ENCODE peak calls at places on chromosomes 1 and 21, in eight cellular contexts. One of them, this sample, is unnamed.

GRCh38 chr1:154608522-154609294 is 722 bp upstream of the ADAR start:
- DNase-seq in NCI-H2029: peak; percentile 29
- DNase-seq in activated T-helper 1 cell treated with Interleukin-2 at 50 U/mL for 16 hours: no peak
- DNase-seq in activated CD4-positive, alpha-beta T cell treated with anti-CD3 and anti-CD28 coated beads, Interleukin-2, amount 10 ng/mL, durations not matched to agents 7 days and 5 days: peak; percentile 51
- DNase-seq in foreskin melanocyte: no peak
- DNase-seq in CD8-positive, alpha-beta memory T cell: peak; percentile 22
- DNase-seq in NCI-H69: peak; percentile 90
- DNase-seq in T47D: peak; percentile 83
- DNase-seq in this sample: peak; percentile 52

GRCh38 chr1:205648212-205648910 is 16.6 kb upstream of the ELK4 start:
- DNase-seq in T47D: no peak
- DNase-seq in NCI-H69: peak; percentile 88
- DNase-seq in CD8-positive, alpha-beta memory T cell: no peak
- DNase-seq in NCI-H2029: peak; percentile 80
- DNase-seq in activated CD4-positive, alpha-beta T cell treated with anti-CD3 and anti-CD28 coated beads, Interleukin-2, amount 10 ng/mL, durations not matched to agents 7 days and 5 days: no peak
- DNase-seq in activated T-helper 1 cell treated with Interleukin-2 at 50 U/mL for 16 hours: no peak
- DNase-seq in foreskin melanocyte: no peak
- DNase-seq in this sample: peak; percentile 65

GRCh38 chr1:246139745-246140182 is 367.3 kb downstream of the SMYD3 start:
- DNase-seq in CD8-positive, alpha-beta memory T cell: no peak
- DNase-seq in NCI-H2029: no peak
- DNase-seq in activated CD4-positive, alpha-beta T cell treated with anti-CD3 and anti-CD28 coated beads, Interleukin-2, amount 10 ng/mL, durations not matched to agents 7 days and 5 days: no peak
- DNase-seq in T47D: peak; percentile 35
- DNase-seq in foreskin melanocyte: no peak
- DNase-seq in NCI-H69: no peak
- DNase-seq in activated T-helper 1 cell treated with Interleukin-2 at 50 U/mL for 16 hours: no peak
- DNase-seq in this sample: no peak

GRCh38 chr1:217342105-217342504 is 288.8 kb downstream of the GPATCH2 start:
- DNase-seq in activated T-helper 1 cell treated with Interleukin-2 at 50 U/mL for 16 hours: no peak
- DNase-seq in NCI-H69: no peak
- DNase-seq in NCI-H2029: no peak
- DNase-seq in T47D: no peak
- DNase-seq in foreskin melanocyte: no peak
- DNase-seq in activated CD4-positive, alpha-beta T cell treated with anti-CD3 and anti-CD28 coated beads, Interleukin-2, amount 10 ng/mL, durations not matched to agents 7 days and 5 days: no peak
- DNase-seq in CD8-positive, alpha-beta memory T cell: no peak
- DNase-seq in this sample: no peak

GRCh38 chr1:19747741-19748140 is 52.0 kb downstream of the TMCO4 start:
- DNase-seq in NCI-H2029: no peak
- DNase-seq in activated T-helper 1 cell treated with Interleukin-2 at 50 U/mL for 16 hours: no peak
- DNase-seq in T47D: no peak
- DNase-seq in foreskin melanocyte: no peak
- DNase-seq in NCI-H69: no peak
- DNase-seq in CD8-positive, alpha-beta memory T cell: no peak
- DNase-seq in activated CD4-positive, alpha-beta T cell treated with anti-CD3 and anti-CD28 coated beads, Interleukin-2, amount 10 ng/mL, durations not matched to agents 7 days and 5 days: no peak
- DNase-seq in this sample: no peak

GRCh38 chr1:92194516-92194915 is 23.2 kb upstream of the C1orf146 start:
- DNase-seq in activated T-helper 1 cell treated with Interleukin-2 at 50 U/mL for 16 hours: no peak
- DNase-seq in NCI-H2029: no peak
- DNase-seq in activated CD4-positive, alpha-beta T cell treated with anti-CD3 and anti-CD28 coated beads, Interleukin-2, amount 10 ng/mL, durations not matched to agents 7 days and 5 days: no peak
- DNase-seq in CD8-positive, alpha-beta memory T cell: no peak
- DNase-seq in foreskin melanocyte: no peak
- DNase-seq in T47D: no peak
- DNase-seq in NCI-H69: no peak
- DNase-seq in this sample: no peak

GRCh38 chr1:23470282-23471070 is 13.5 kb downstream of the ASAP3 start:
- DNase-seq in T47D: peak; percentile 37
- DNase-seq in NCI-H69: no peak
- DNase-seq in activated T-helper 1 cell treated with Interleukin-2 at 50 U/mL for 16 hours: no peak
- DNase-seq in foreskin melanocyte: no peak
- DNase-seq in NCI-H2029: no peak
- DNase-seq in activated CD4-positive, alpha-beta T cell treated with anti-CD3 and anti-CD28 coated beads, Interleukin-2, amount 10 ng/mL, durations not matched to agents 7 days and 5 days: no peak
- DNase-seq in CD8-positive, alpha-beta memory T cell: no peak
- DNase-seq in this sample: no peak

GRCh38 chr1:156516821-156517220 is 16.2 kb upstream of the MEF2D start:
- DNase-seq in CD8-positive, alpha-beta memory T cell: no peak
- DNase-seq in activated T-helper 1 cell treated with Interleukin-2 at 50 U/mL for 16 hours: no peak
- DNase-seq in activated CD4-positive, alpha-beta T cell treated with anti-CD3 and anti-CD28 coated beads, Interleukin-2, amount 10 ng/mL, durations not matched to agents 7 days and 5 days: no peak
- DNase-seq in NCI-H2029: no peak
- DNase-seq in foreskin melanocyte: no peak
- DNase-seq in T47D: no peak
- DNase-seq in NCI-H69: no peak
- DNase-seq in this sample: peak; percentile 74

GRCh38 chr1:44819594-44820327 is 11.4 kb downstream of the BTBD19 start:
- DNase-seq in CD8-positive, alpha-beta memory T cell: peak; percentile 65
- DNase-seq in activated T-helper 1 cell treated with Interleukin-2 at 50 U/mL for 16 hours: peak; percentile 64
- DNase-seq in NCI-H69: no peak
- DNase-seq in foreskin melanocyte: peak; percentile 88
- DNase-seq in activated CD4-positive, alpha-beta T cell treated with anti-CD3 and anti-CD28 coated beads, Interleukin-2, amount 10 ng/mL, durations not matched to agents 7 days and 5 days: peak; percentile 86
- DNase-seq in NCI-H2029: peak; percentile 75
- DNase-seq in T47D: peak; percentile 93
- DNase-seq in this sample: peak; percentile 94

GRCh38 chr1:49448200-49448599 is 575.6 kb downstream of the AGBL4 start:
- DNase-seq in NCI-H2029: no peak
- DNase-seq in CD8-positive, alpha-beta memory T cell: no peak
- DNase-seq in activated T-helper 1 cell treated with Interleukin-2 at 50 U/mL for 16 hours: no peak
- DNase-seq in NCI-H69: no peak
- DNase-seq in T47D: no peak
- DNase-seq in foreskin melanocyte: no peak
- DNase-seq in activated CD4-positive, alpha-beta T cell treated with anti-CD3 and anti-CD28 coated beads, Interleukin-2, amount 10 ng/mL, durations not matched to agents 7 days and 5 days: no peak
- DNase-seq in this sample: no peak

GRCh38 chr1:184684285-184685077 is 70.2 kb downstream of the EDEM3 start:
- DNase-seq in activated T-helper 1 cell treated with Interleukin-2 at 50 U/mL for 16 hours: no peak
- DNase-seq in CD8-positive, alpha-beta memory T cell: no peak
- DNase-seq in T47D: no peak
- DNase-seq in NCI-H2029: no peak
- DNase-seq in activated CD4-positive, alpha-beta T cell treated with anti-CD3 and anti-CD28 coated beads, Interleukin-2, amount 10 ng/mL, durations not matched to agents 7 days and 5 days: no peak
- DNase-seq in NCI-H69: peak; percentile 43
- DNase-seq in foreskin melanocyte: no peak
- DNase-seq in this sample: no peak

GRCh38 chr21:15943009-15943666 is 213.4 kb downstream of the USP25 start:
- DNase-seq in NCI-H69: no peak
- DNase-seq in activated T-helper 1 cell treated with Interleukin-2 at 50 U/mL for 16 hours: no peak
- DNase-seq in NCI-H2029: no peak
- DNase-seq in T47D: no peak
- DNase-seq in activated CD4-positive, alpha-beta T cell treated with anti-CD3 and anti-CD28 coated beads, Interleukin-2, amount 10 ng/mL, durations not matched to agents 7 days and 5 days: no peak
- DNase-seq in CD8-positive, alpha-beta memory T cell: no peak
- DNase-seq in foreskin melanocyte: no peak
- DNase-seq in this sample: no peak

GRCh38 chr1:107594541-107594940 is 370.4 kb downstream of the VAV3 start:
- DNase-seq in T47D: peak; percentile 53
- DNase-seq in activated CD4-positive, alpha-beta T cell treated with anti-CD3 and anti-CD28 coated beads, Interleukin-2, amount 10 ng/mL, durations not matched to agents 7 days and 5 days: no peak
- DNase-seq in NCI-H2029: no peak
- DNase-seq in activated T-helper 1 cell treated with Interleukin-2 at 50 U/mL for 16 hours: no peak
- DNase-seq in CD8-positive, alpha-beta memory T cell: no peak
- DNase-seq in NCI-H69: no peak
- DNase-seq in foreskin melanocyte: no peak
- DNase-seq in this sample: no peak

GRCh38 chr1:119027759-119028158 is 39.6 kb upstream of the TBX15 start:
- DNase-seq in CD8-positive, alpha-beta memory T cell: no peak
- DNase-seq in T47D: no peak
- DNase-seq in NCI-H2029: no peak
- DNase-seq in foreskin melanocyte: no peak
- DNase-seq in activated CD4-positive, alpha-beta T cell treated with anti-CD3 and anti-CD28 coated beads, Interleukin-2, amount 10 ng/mL, durations not matched to agents 7 days and 5 days: no peak
- DNase-seq in NCI-H69: no peak
- DNase-seq in activated T-helper 1 cell treated with Interleukin-2 at 50 U/mL for 16 hours: no peak
- DNase-seq in this sample: no peak

GRCh38 chr1:31207590-31207989 is 32.1 kb downstream of the NKAIN1 start:
- DNase-seq in NCI-H69: no peak
- DNase-seq in activated CD4-positive, alpha-beta T cell treated with anti-CD3 and anti-CD28 coated beads, Interleukin-2, amount 10 ng/mL, durations not matched to agents 7 days and 5 days: no peak
- DNase-seq in T47D: no peak
- DNase-seq in activated T-helper 1 cell treated with Interleukin-2 at 50 U/mL for 16 hours: no peak
- DNase-seq in NCI-H2029: no peak
- DNase-seq in foreskin melanocyte: no peak
- DNase-seq in CD8-positive, alpha-beta memory T cell: no peak
- DNase-seq in this sample: no peak

GRCh38 chr1:201112173-201112731 is at the start of gene CACNA1S:
- DNase-seq in activated CD4-positive, alpha-beta T cell treated with anti-CD3 and anti-CD28 coated beads, Interleukin-2, amount 10 ng/mL, durations not matched to agents 7 days and 5 days: no peak
- DNase-seq in CD8-positive, alpha-beta memory T cell: no peak
- DNase-seq in foreskin melanocyte: no peak
- DNase-seq in activated T-helper 1 cell treated with Interleukin-2 at 50 U/mL for 16 hours: no peak
- DNase-seq in T47D: no peak
- DNase-seq in NCI-H2029: no peak
- DNase-seq in NCI-H69: no peak
- DNase-seq in this sample: no peak

GRCh38 chr21:33042812-33043211 is 17.1 kb downstream of the OLIG2 start:
- DNase-seq in NCI-H2029: no peak
- DNase-seq in activated CD4-positive, alpha-beta T cell treated with anti-CD3 and anti-CD28 coated beads, Interleukin-2, amount 10 ng/mL, durations not matched to agents 7 days and 5 days: no peak
- DNase-seq in T47D: no peak
- DNase-seq in foreskin melanocyte: no peak
- DNase-seq in CD8-positive, alpha-beta memory T cell: no peak
- DNase-seq in NCI-H69: no peak
- DNase-seq in activated T-helper 1 cell treated with Interleukin-2 at 50 U/mL for 16 hours: no peak
- DNase-seq in this sample: no peak

GRCh38 chr1:31154632-31155215 is 85.0 kb downstream of the NKAIN1 start:
- DNase-seq in NCI-H2029: peak; percentile 70
- DNase-seq in activated T-helper 1 cell treated with Interleukin-2 at 50 U/mL for 16 hours: peak; percentile 56
- DNase-seq in CD8-positive, alpha-beta memory T cell: peak; percentile 47
- DNase-seq in activated CD4-positive, alpha-beta T cell treated with anti-CD3 and anti-CD28 coated beads, Interleukin-2, amount 10 ng/mL, durations not matched to agents 7 days and 5 days: peak; percentile 73
- DNase-seq in foreskin melanocyte: peak; percentile 34
- DNase-seq in NCI-H69: peak; percentile 91
- DNase-seq in T47D: peak; percentile 94
- DNase-seq in this sample: peak; percentile 79

GRCh38 chr21:32481875-32482408 is 69.4 kb downstream of the EVA1C start:
- DNase-seq in NCI-H2029: no peak
- DNase-seq in CD8-positive, alpha-beta memory T cell: no peak
- DNase-seq in NCI-H69: no peak
- DNase-seq in activated T-helper 1 cell treated with Interleukin-2 at 50 U/mL for 16 hours: no peak
- DNase-seq in T47D: no peak
- DNase-seq in activated CD4-positive, alpha-beta T cell treated with anti-CD3 and anti-CD28 coated beads, Interleukin-2, amount 10 ng/mL, durations not matched to agents 7 days and 5 days: no peak
- DNase-seq in foreskin melanocyte: no peak
- DNase-seq in this sample: no peak

GRCh38 chr1:182955596-182956588 is 2.9 kb upstream of the SHCBP1L start:
- DNase-seq in CD8-positive, alpha-beta memory T cell: no peak
- DNase-seq in activated CD4-positive, alpha-beta T cell treated with anti-CD3 and anti-CD28 coated beads, Interleukin-2, amount 10 ng/mL, durations not matched to agents 7 days and 5 days: no peak
- DNase-seq in foreskin melanocyte: peak; percentile 53
- DNase-seq in NCI-H2029: no peak
- DNase-seq in T47D: no peak
- DNase-seq in activated T-helper 1 cell treated with Interleukin-2 at 50 U/mL for 16 hours: no peak
- DNase-seq in NCI-H69: no peak
- DNase-seq in this sample: no peak

GRCh38 chr1:169576241-169576933 is 9.9 kb downstream of the F5 start:
- DNase-seq in foreskin melanocyte: no peak
- DNase-seq in NCI-H69: peak; percentile 30
- DNase-seq in activated T-helper 1 cell treated with Interleukin-2 at 50 U/mL for 16 hours: no peak
- DNase-seq in activated CD4-positive, alpha-beta T cell treated with anti-CD3 and anti-CD28 coated beads, Interleukin-2, amount 10 ng/mL, durations not matched to agents 7 days and 5 days: no peak
- DNase-seq in NCI-H2029: no peak
- DNase-seq in CD8-positive, alpha-beta memory T cell: no peak
- DNase-seq in T47D: no peak
- DNase-seq in this sample: no peak

GRCh38 chr1:2190491-2190976 is 4.0 kb downstream of the FAAP20 start:
- DNase-seq in T47D: no peak
- DNase-seq in NCI-H69: no peak
- DNase-seq in NCI-H2029: no peak
- DNase-seq in activated T-helper 1 cell treated with Interleukin-2 at 50 U/mL for 16 hours: no peak
- DNase-seq in activated CD4-positive, alpha-beta T cell treated with anti-CD3 and anti-CD28 coated beads, Interleukin-2, amount 10 ng/mL, durations not matched to agents 7 days and 5 days: no peak
- DNase-seq in CD8-positive, alpha-beta memory T cell: no peak
- DNase-seq in foreskin melanocyte: no peak
- DNase-seq in this sample: no peak

GRCh38 chr1:116581323-116581885 is 10.6 kb upstream of the CD58 start:
- DNase-seq in activated T-helper 1 cell treated with Interleukin-2 at 50 U/mL for 16 hours: no peak
- DNase-seq in activated CD4-positive, alpha-beta T cell treated with anti-CD3 and anti-CD28 coated beads, Interleukin-2, amount 10 ng/mL, durations not matched to agents 7 days and 5 days: no peak
- DNase-seq in T47D: no peak
- DNase-seq in NCI-H69: no peak
- DNase-seq in CD8-positive, alpha-beta memory T cell: no peak
- DNase-seq in foreskin melanocyte: no peak
- DNase-seq in NCI-H2029: no peak
- DNase-seq in this sample: no peak

GRCh38 chr1:102757363-102757762 is 351.0 kb downstream of the COL11A1 start:
- DNase-seq in foreskin melanocyte: no peak
- DNase-seq in activated CD4-positive, alpha-beta T cell treated with anti-CD3 and anti-CD28 coated beads, Interleukin-2, amount 10 ng/mL, durations not matched to agents 7 days and 5 days: no peak
- DNase-seq in NCI-H2029: no peak
- DNase-seq in NCI-H69: no peak
- DNase-seq in activated T-helper 1 cell treated with Interleukin-2 at 50 U/mL for 16 hours: no peak
- DNase-seq in CD8-positive, alpha-beta memory T cell: no peak
- DNase-seq in T47D: no peak
- DNase-seq in this sample: no peak

GRCh38 chr1:113291777-113292659 is 98.3 kb upstream of the MAGI3 start:
- DNase-seq in NCI-H69: no peak
- DNase-seq in foreskin melanocyte: no peak
- DNase-seq in NCI-H2029: no peak
- DNase-seq in activated T-helper 1 cell treated with Interleukin-2 at 50 U/mL for 16 hours: no peak
- DNase-seq in activated CD4-positive, alpha-beta T cell treated with anti-CD3 and anti-CD28 coated beads, Interleukin-2, amount 10 ng/mL, durations not matched to agents 7 days and 5 days: no peak
- DNase-seq in CD8-positive, alpha-beta memory T cell: no peak
- DNase-seq in T47D: no peak
- DNase-seq in this sample: no peak

GRCh38 chr1:82565546-82565945 is 764.8 kb downstream of the ADGRL2 start:
- DNase-seq in activated T-helper 1 cell treated with Interleukin-2 at 50 U/mL for 16 hours: no peak
- DNase-seq in NCI-H2029: no peak
- DNase-seq in CD8-positive, alpha-beta memory T cell: no peak
- DNase-seq in NCI-H69: no peak
- DNase-seq in T47D: no peak
- DNase-seq in activated CD4-positive, alpha-beta T cell treated with anti-CD3 and anti-CD28 coated beads, Interleukin-2, amount 10 ng/mL, durations not matched to agents 7 days and 5 days: no peak
- DNase-seq in foreskin melanocyte: no peak
- DNase-seq in this sample: no peak

GRCh38 chr1:41658444-41659158 is 174.1 kb upstream of the EDN2 start:
- DNase-seq in NCI-H69: no peak
- DNase-seq in NCI-H2029: no peak
- DNase-seq in CD8-positive, alpha-beta memory T cell: no peak
- DNase-seq in foreskin melanocyte: no peak
- DNase-seq in activated CD4-positive, alpha-beta T cell treated with anti-CD3 and anti-CD28 coated beads, Interleukin-2, amount 10 ng/mL, durations not matched to agents 7 days and 5 days: no peak
- DNase-seq in T47D: no peak
- DNase-seq in activated T-helper 1 cell treated with Interleukin-2 at 50 U/mL for 16 hours: no peak
- DNase-seq in this sample: no peak

GRCh38 chr1:153057375-153057774 is at the start of gene SPRR2A:
- DNase-seq in CD8-positive, alpha-beta memory T cell: no peak
- DNase-seq in T47D: no peak
- DNase-seq in activated T-helper 1 cell treated with Interleukin-2 at 50 U/mL for 16 hours: no peak
- DNase-seq in foreskin melanocyte: no peak
- DNase-seq in activated CD4-positive, alpha-beta T cell treated with anti-CD3 and anti-CD28 coated beads, Interleukin-2, amount 10 ng/mL, durations not matched to agents 7 days and 5 days: no peak
- DNase-seq in NCI-H2029: no peak
- DNase-seq in NCI-H69: no peak
- DNase-seq in this sample: no peak

GRCh38 chr1:201267481-201268229 is 15.7 kb upstream of the PKP1 start:
- DNase-seq in foreskin melanocyte: no peak
- DNase-seq in T47D: no peak
- DNase-seq in NCI-H69: no peak
- DNase-seq in activated T-helper 1 cell treated with Interleukin-2 at 50 U/mL for 16 hours: no peak
- DNase-seq in activated CD4-positive, alpha-beta T cell treated with anti-CD3 and anti-CD28 coated beads, Interleukin-2, amount 10 ng/mL, durations not matched to agents 7 days and 5 days: peak; percentile 3
- DNase-seq in NCI-H2029: no peak
- DNase-seq in CD8-positive, alpha-beta memory T cell: no peak
- DNase-seq in this sample: no peak

GRCh38 chr1:235582130-235582529 is 67.5 kb downstream of the GNG4 start:
- DNase-seq in CD8-positive, alpha-beta memory T cell: no peak
- DNase-seq in activated T-helper 1 cell treated with Interleukin-2 at 50 U/mL for 16 hours: no peak
- DNase-seq in NCI-H69: no peak
- DNase-seq in activated CD4-positive, alpha-beta T cell treated with anti-CD3 and anti-CD28 coated beads, Interleukin-2, amount 10 ng/mL, durations not matched to agents 7 days and 5 days: no peak
- DNase-seq in T47D: no peak
- DNase-seq in NCI-H2029: no peak
- DNase-seq in foreskin melanocyte: no peak
- DNase-seq in this sample: no peak

GRCh38 chr1:218426343-218426657 is 81.2 kb downstream of the TGFB2 start:
- DNase-seq in foreskin melanocyte: peak; percentile 57
- DNase-seq in activated T-helper 1 cell treated with Interleukin-2 at 50 U/mL for 16 hours: no peak
- DNase-seq in CD8-positive, alpha-beta memory T cell: no peak
- DNase-seq in T47D: no peak
- DNase-seq in activated CD4-positive, alpha-beta T cell treated with anti-CD3 and anti-CD28 coated beads, Interleukin-2, amount 10 ng/mL, durations not matched to agents 7 days and 5 days: no peak
- DNase-seq in NCI-H69: peak; percentile 62
- DNase-seq in NCI-H2029: no peak
- DNase-seq in this sample: no peak

GRCh38 chr1:67052741-67053534 is 1.0 kb downstream of the SLC35D1 start:
- DNase-seq in foreskin melanocyte: peak; percentile 55
- DNase-seq in CD8-positive, alpha-beta memory T cell: no peak
- DNase-seq in T47D: peak; percentile 68
- DNase-seq in NCI-H69: peak; percentile 32
- DNase-seq in activated CD4-positive, alpha-beta T cell treated with anti-CD3 and anti-CD28 coated beads, Interleukin-2, amount 10 ng/mL, durations not matched to agents 7 days and 5 days: peak; percentile 41
- DNase-seq in activated T-helper 1 cell treated with Interleukin-2 at 50 U/mL for 16 hours: no peak
- DNase-seq in NCI-H2029: peak; percentile 5
- DNase-seq in this sample: peak; percentile 62

GRCh38 chr1:111366256-111366655 is 61.3 kb downstream of the OVGP1 start:
- DNase-seq in activated CD4-positive, alpha-beta T cell treated with anti-CD3 and anti-CD28 coated beads, Interleukin-2, amount 10 ng/mL, durations not matched to agents 7 days and 5 days: no peak
- DNase-seq in foreskin melanocyte: no peak
- DNase-seq in NCI-H2029: no peak
- DNase-seq in NCI-H69: no peak
- DNase-seq in activated T-helper 1 cell treated with Interleukin-2 at 50 U/mL for 16 hours: no peak
- DNase-seq in T47D: no peak
- DNase-seq in CD8-positive, alpha-beta memory T cell: no peak
- DNase-seq in this sample: no peak

This sample was measured in erythroblast.